ENCODE peak calls at places on chromosomes 4 and X, in six cellular contexts. Z is IMR-90, M is neuronal stem cell, I is mesenchymal stem cell, T is H1, E is H9. K is an unnamed sample.

GRCh38 chr4:6498511-6499240 is 26.3 kb upstream of the PPP2R2C start:
- DNase-seq in Z (no peak), M (no peak), I (no peak), T (no peak), E (no peak), K (no peak)

GRCh38 chr4:12145106-12145505 is 716.4 kb upstream of the HS3ST1 start:
- DNase-seq in Z (no peak), M (no peak), I (no peak), T (no peak), E (no peak), K (no peak)

GRCh38 chr4:116302990-116303735 is 782.2 kb downstream of the TRAM1L1 start:
- DNase-seq in Z (no peak), M (no peak), I (no peak), T (no peak), E (no peak), K (no peak)

GRCh38 chr4:101597204-101597603 is 193.3 kb upstream of the BANK1 start:
- DNase-seq in Z (no peak), M (no peak), I (no peak), T (no peak), E (no peak), K (no peak)

GRCh38 chr4:10031663-10032590 is 10.6 kb upstream of the SLC2A9 start:
- DNase-seq in Z (no peak), M (no peak), I (no peak), T (no peak), E (peak), K (no peak)

GRCh38 chr4:137541181-137541580 is 8.9 kb upstream of the PCDH18 start:
- DNase-seq in Z (no peak), M (no peak), I (no peak), T (no peak), E (no peak), K (no peak)

GRCh38 chrX:133786382-133786781 is 199.0 kb downstream of the GPC3 start:
- DNase-seq in Z (no peak), M (no peak), I (no peak), T (no peak), E (no peak), K (no peak)

GRCh38 chrX:21266949-21267348 is 107.3 kb upstream of the CNKSR2 start:
- DNase-seq in Z (no peak), M (no peak), I (no peak), T (no peak), E (no peak), K (peak)

GRCh38 chr4:149997881-149998421 is 80.3 kb upstream of the DCLK2 start:
- DNase-seq in Z (peak), M (no peak), I (peak), T (no peak), E (no peak), K (no peak)

GRCh38 chrX:68988865-68989264 is 160.0 kb downstream of the EFNB1 start:
- DNase-seq in Z (no peak), M (no peak), I (no peak), T (no peak), E (no peak), K (no peak)

GRCh38 chrX:132858018-132858417 is 100.4 kb downstream of the HS6ST2 start:
- DNase-seq in Z (no peak), M (no peak), I (peak), T (no peak), E (no peak), K (no peak)

GRCh38 chr4:104025251-104025650 is 305.5 kb upstream of the TACR3 start:
- DNase-seq in Z (no peak), M (no peak), I (no peak), T (no peak), E (no peak), K (no peak)

GRCh38 chr4:91114386-91114785 is 987.2 kb downstream of the CCSER1 start:
- DNase-seq in Z (no peak), M (no peak), I (no peak), T (no peak), E (peak), K (no peak)

GRCh38 chr4:170025523-170026252 is 507 bp downstream of the MFAP3L start:
- DNase-seq in Z (no peak), M (peak), I (no peak), T (no peak), E (no peak), K (peak)

GRCh38 chr4:171588764-171589163 is 224.4 kb upstream of the GALNTL6 start:
- DNase-seq in Z (no peak), M (no peak), I (no peak), T (no peak), E (no peak), K (no peak)

GRCh38 chr4:126137782-126138170 is 823.0 kb downstream of the FAT4 start:
- DNase-seq in Z (no peak), M (no peak), I (no peak), T (no peak), E (no peak), K (no peak)

GRCh38 chr4:89119166-89119565 is 7.8 kb downstream of the TIGD2 start:
- DNase-seq in Z (peak), M (no peak), I (peak), T (no peak), E (no peak), K (no peak)

GRCh38 chr4:89114100-89114499 is 2.8 kb downstream of the TIGD2 start:
- DNase-seq in Z (no peak), M (no peak), I (no peak), T (no peak), E (no peak), K (no peak)

GRCh38 chr4:89119836-89120235 is 8.5 kb downstream of the TIGD2 start:
- DNase-seq in Z (peak), M (no peak), I (peak), T (no peak), E (no peak), K (no peak)

GRCh38 chr4:89113415-89113814 is 2.1 kb downstream of the TIGD2 start:
- DNase-seq in Z (no peak), M (no peak), I (no peak), T (no peak), E (no peak), K (no peak)

GRCh38 chr4:89117115-89117514 is 5.8 kb downstream of the TIGD2 start:
- DNase-seq in Z (no peak), M (no peak), I (no peak), T (no peak), E (no peak), K (no peak)
- H4K91ac ChIP-seq in Z (no peak), M (no peak), I (no peak), T (no peak), E (no peak), K (no peak)

GRCh38 chr4:185821029-185821419 is 9.0 kb upstream of the SORBS2 start:
- DNase-seq in Z (no peak), M (no peak), I (no peak), T (no peak), E (no peak), K (no peak)
- H2BK5ac ChIP-seq in Z (no peak), M (no peak), I (no peak), T (peak), E (no peak), K (no peak)

GRCh38 chrX:24253469-24253868 is 60.4 kb downstream of the SUPT20HL2 start:
- DNase-seq in Z (no peak), M (no peak), I (no peak), T (no peak), E (no peak), K (no peak)
- H3K4me2 ChIP-seq in Z (no peak), M (no peak), I (no peak), T (no peak), E (no peak), K (no peak)

GRCh38 chrX:13366698-13367097 is 46.8 kb upstream of the ATXN3L start:
- DNase-seq in Z (no peak), M (no peak), I (no peak), T (no peak), E (no peak), K (no peak)
- H4K91ac ChIP-seq in Z (no peak), M (no peak), I (no peak), T (no peak), E (no peak), K (no peak)

GRCh38 chr4:81214144-81214517 is 891 bp downstream of the PRKG2 start:
- DNase-seq in Z (no peak), M (peak), I (no peak), T (no peak), E (no peak), K (no peak)
- H2BK5ac ChIP-seq in Z (no peak), M (no peak), I (no peak), T (no peak), E (no peak), K (no peak)

GRCh38 chr4:139950568-139950967 is 203.4 kb downstream of the MAML3 start:
- DNase-seq in Z (no peak), M (no peak), I (peak), T (no peak), E (no peak), K (no peak)
- H3K4me2 ChIP-seq in Z (no peak), M (no peak), I (no peak), T (no peak), E (no peak), K (no peak)

GRCh38 chrX:24131476-24131875 is 18.1 kb upstream of the ZFX start:
- DNase-seq in Z (peak), M (no peak), I (no peak), T (no peak), E (no peak), K (no peak)
- H4K91ac ChIP-seq in Z (no peak), M (no peak), I (no peak), T (no peak), E (no peak), K (no peak)

GRCh38 chr4:139014391-139015268 is 951 bp upstream of the NOCT start:
- DNase-seq in Z (peak), M (no peak), I (peak), T (no peak), E (no peak), K (peak)
- H2BK5ac ChIP-seq in Z (peak), M (no peak), I (peak), T (peak), E (no peak), K (peak)

GRCh38 chr4:86129546-86129945 is 230.3 kb downstream of the MAPK10 start:
- DNase-seq in Z (no peak), M (no peak), I (no peak), T (no peak), E (no peak), K (no peak)

GRCh38 chr4:86130160-86130933 is 229.5 kb downstream of the MAPK10 start:
- DNase-seq in Z (no peak), M (no peak), I (no peak), T (no peak), E (no peak), K (no peak)

GRCh38 chr4:86132459-86132858 is 227.4 kb downstream of the MAPK10 start:
- DNase-seq in Z (no peak), M (no peak), I (no peak), T (no peak), E (no peak), K (no peak)

GRCh38 chr4:86131456-86131855 is 228.4 kb downstream of the MAPK10 start:
- DNase-seq in Z (no peak), M (no peak), I (no peak), T (no peak), E (no peak), K (no peak)
- H3K4me2 ChIP-seq in Z (no peak), M (no peak), I (no peak), T (no peak), E (no peak), K (no peak)

DNA sequence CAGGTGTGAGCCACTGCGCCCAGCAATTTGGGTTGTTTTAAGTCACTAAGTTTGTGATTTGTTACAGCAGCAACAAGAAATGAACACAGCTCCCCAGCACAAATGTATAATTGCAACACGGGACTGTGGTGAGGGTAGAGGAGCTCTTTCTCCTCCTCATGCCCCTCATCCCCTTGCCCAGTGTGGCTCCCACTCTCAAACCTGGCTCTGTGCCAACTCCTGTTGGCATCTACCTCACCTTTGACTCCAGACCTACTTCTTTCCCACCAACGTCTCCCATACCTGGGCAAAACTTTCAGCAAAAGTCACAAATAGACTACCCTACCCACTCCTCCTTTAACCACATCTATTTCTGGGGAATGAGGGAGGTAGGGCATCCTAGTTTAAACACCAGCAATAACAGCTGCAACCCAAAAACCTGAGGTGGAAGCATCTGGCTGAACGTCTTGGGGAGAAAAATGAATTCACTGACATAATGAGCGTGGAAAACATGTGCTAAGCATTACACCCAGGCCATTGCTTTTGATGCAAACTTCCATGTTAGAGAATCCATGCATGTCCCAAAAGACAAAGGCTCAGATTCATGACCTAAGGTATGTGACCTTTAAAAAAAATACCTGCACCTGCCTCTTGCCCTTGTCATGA is 19.2 kb downstream of the LNX1 start:
- DNase-seq in Z (no peak), M (no peak), I (no peak), T (no peak), E (no peak), K (no peak)
- H4K91ac ChIP-seq in Z (no peak), M (no peak), I (no peak), T (no peak), E (no peak), K (no peak)